ENCODE peak calls at places on chromosomes 6 and 20, in seven cellular contexts. One of them, this sample, is unnamed.

GRCh38 chr6:170100046-170100445 is 190.8 kb downstream of the DLL1 start:
- DNase-seq in mammary epithelial cell: no peak
- DNase-seq in GM23248: no peak
- DNase-seq in MM.1S: no peak
- DNase-seq in pancreas: peak; percentile 8
- DNase-seq in cardiac muscle cell: no peak
- DNase-seq in HepG2: no peak
- DNase-seq in this sample: no peak

GRCh38 chr6:81766482-81767069 is 14.1 kb upstream of the TENT5A start:
- DNase-seq in mammary epithelial cell: peak; percentile 76
- DNase-seq in GM23248: peak; percentile 79
- DNase-seq in MM.1S: no peak
- DNase-seq in pancreas: no peak
- DNase-seq in cardiac muscle cell: no peak
- DNase-seq in HepG2: peak; percentile 78
- DNase-seq in this sample: peak; percentile 52

GRCh38 chr6:111721677-111722219 is 116.1 kb upstream of the TRAF3IP2 start:
- DNase-seq in mammary epithelial cell: no peak
- DNase-seq in GM23248: peak; percentile 60
- DNase-seq in MM.1S: peak; percentile 13
- DNase-seq in pancreas: no peak
- DNase-seq in cardiac muscle cell: no peak
- DNase-seq in HepG2: peak; percentile 24
- DNase-seq in this sample: peak; percentile 59

GRCh38 chr6:28618889-28619555 is 93.3 kb downstream of the GPX5 start:
- DNase-seq in mammary epithelial cell: no peak
- DNase-seq in GM23248: no peak
- DNase-seq in MM.1S: no peak
- DNase-seq in pancreas: no peak
- DNase-seq in cardiac muscle cell: peak; percentile 51
- DNase-seq in HepG2: no peak
- DNase-seq in this sample: no peak

GRCh38 chr6:49409951-49410542 is 53.0 kb downstream of the MMUT start:
- DNase-seq in mammary epithelial cell: peak; percentile 57
- DNase-seq in GM23248: peak; percentile 71
- DNase-seq in MM.1S: peak; percentile 59
- DNase-seq in pancreas: peak; percentile 29
- DNase-seq in cardiac muscle cell: peak; percentile 81
- DNase-seq in HepG2: peak; percentile 59
- DNase-seq in this sample: peak; percentile 61

GRCh38 chr6:6749791-6750434 is 161.4 kb downstream of the LY86 start:
- DNase-seq in mammary epithelial cell: peak; percentile 43
- DNase-seq in GM23248: peak; percentile 95
- DNase-seq in MM.1S: no peak
- DNase-seq in pancreas: peak; percentile 44
- DNase-seq in cardiac muscle cell: peak; percentile 20
- DNase-seq in HepG2: peak; percentile 61
- DNase-seq in this sample: no peak

GRCh38 chr20:48492188-48493070 is 335.4 kb downstream of the PREX1 start:
- DNase-seq in mammary epithelial cell: no peak
- DNase-seq in GM23248: no peak
- DNase-seq in MM.1S: no peak
- DNase-seq in pancreas: no peak
- DNase-seq in cardiac muscle cell: no peak
- DNase-seq in HepG2: no peak
- DNase-seq in this sample: no peak

GRCh38 chr6:1906625-1907024 is 296.9 kb downstream of the FOXC1 start:
- DNase-seq in mammary epithelial cell: no peak
- DNase-seq in GM23248: no peak
- DNase-seq in MM.1S: no peak
- DNase-seq in pancreas: no peak
- DNase-seq in cardiac muscle cell: no peak
- DNase-seq in HepG2: no peak
- DNase-seq in this sample: no peak

GRCh38 chr20:24379116-24379927 is 90.1 kb upstream of the SYNDIG1 start:
- DNase-seq in mammary epithelial cell: peak; percentile 28
- DNase-seq in GM23248: peak; percentile 59
- DNase-seq in MM.1S: no peak
- DNase-seq in pancreas: no peak
- DNase-seq in cardiac muscle cell: no peak
- DNase-seq in HepG2: no peak
- DNase-seq in this sample: no peak

GRCh38 chr20:16538779-16539178 is 34.5 kb downstream of the KIF16B start:
- DNase-seq in mammary epithelial cell: no peak
- DNase-seq in GM23248: no peak
- DNase-seq in MM.1S: no peak
- DNase-seq in pancreas: no peak
- DNase-seq in cardiac muscle cell: no peak
- DNase-seq in HepG2: no peak
- DNase-seq in this sample: no peak

GRCh38 chr20:32945710-32946221 is 58.5 kb downstream of the SUN5 start:
- DNase-seq in mammary epithelial cell: peak; percentile 4
- DNase-seq in GM23248: peak; percentile 52
- DNase-seq in MM.1S: no peak
- DNase-seq in pancreas: no peak
- DNase-seq in cardiac muscle cell: peak; percentile 49
- DNase-seq in HepG2: peak; percentile 55
- DNase-seq in this sample: peak; percentile 52

GRCh38 chr20:15838466-15838865 is 734.8 kb downstream of the KIF16B start:
- DNase-seq in mammary epithelial cell: no peak
- DNase-seq in GM23248: no peak
- DNase-seq in MM.1S: no peak
- DNase-seq in pancreas: no peak
- DNase-seq in cardiac muscle cell: no peak
- DNase-seq in HepG2: no peak
- DNase-seq in this sample: no peak

GRCh38 chr6:144214622-144215401 is 64.5 kb downstream of the STX11 start:
- DNase-seq in mammary epithelial cell: no peak
- DNase-seq in GM23248: no peak
- DNase-seq in MM.1S: no peak
- DNase-seq in pancreas: peak; percentile 26
- DNase-seq in cardiac muscle cell: no peak
- DNase-seq in HepG2: no peak
- DNase-seq in this sample: no peak

GRCh38 chr6:72218125-72218524 is 331.8 kb downstream of the RIMS1 start:
- DNase-seq in mammary epithelial cell: peak; percentile 11
- DNase-seq in GM23248: peak; percentile 61
- DNase-seq in MM.1S: no peak
- DNase-seq in pancreas: peak; percentile 13
- DNase-seq in cardiac muscle cell: peak; percentile 76
- DNase-seq in HepG2: peak; percentile 17
- DNase-seq in this sample: peak; percentile 38

GRCh38 chr6:26362093-26362835 is 2.7 kb upstream of the BTN3A2 start:
- DNase-seq in mammary epithelial cell: no peak
- DNase-seq in GM23248: no peak
- DNase-seq in MM.1S: no peak
- DNase-seq in pancreas: no peak
- DNase-seq in cardiac muscle cell: no peak
- DNase-seq in HepG2: peak; percentile 59
- DNase-seq in this sample: no peak

GRCh38 chr20:51687071-51687470 is 81.1 kb downstream of the ATP9A start:
- DNase-seq in mammary epithelial cell: peak; percentile 63
- DNase-seq in GM23248: peak; percentile 56
- DNase-seq in MM.1S: no peak
- DNase-seq in pancreas: no peak
- DNase-seq in cardiac muscle cell: no peak
- DNase-seq in HepG2: no peak
- DNase-seq in this sample: no peak

GRCh38 chr6:143328885-143329284 is 121.6 kb downstream of the ADAT2 start:
- DNase-seq in mammary epithelial cell: peak; percentile 98
- DNase-seq in GM23248: peak; percentile 39
- DNase-seq in MM.1S: no peak
- DNase-seq in pancreas: no peak
- DNase-seq in cardiac muscle cell: no peak
- DNase-seq in HepG2: no peak
- DNase-seq in this sample: no peak

GRCh38 chr6:34558172-34558714 is 2.1 kb upstream of the SPDEF start:
- DNase-seq in mammary epithelial cell: no peak
- DNase-seq in GM23248: no peak
- DNase-seq in MM.1S: no peak
- DNase-seq in pancreas: no peak
- DNase-seq in cardiac muscle cell: no peak
- DNase-seq in HepG2: no peak
- DNase-seq in this sample: no peak

GRCh38 chr20:39298566-39299501 is 336.7 kb downstream of the DHX35 start:
- DNase-seq in mammary epithelial cell: no peak
- DNase-seq in GM23248: no peak
- DNase-seq in MM.1S: no peak
- DNase-seq in pancreas: no peak
- DNase-seq in cardiac muscle cell: no peak
- DNase-seq in HepG2: no peak
- DNase-seq in this sample: no peak

GRCh38 chr6:136304410-136304809 is 14.8 kb upstream of the BCLAF1 start:
- DNase-seq in mammary epithelial cell: peak; percentile 41
- DNase-seq in GM23248: no peak
- DNase-seq in MM.1S: no peak
- DNase-seq in pancreas: no peak
- DNase-seq in cardiac muscle cell: no peak
- DNase-seq in HepG2: no peak
- DNase-seq in this sample: no peak

GRCh38 chr20:56003966-56004365 is 1.4 kb downstream of the CBLN4 start:
- DNase-seq in mammary epithelial cell: peak; percentile 8
- DNase-seq in GM23248: peak; percentile 1
- DNase-seq in MM.1S: no peak
- DNase-seq in pancreas: peak; percentile 32
- DNase-seq in cardiac muscle cell: no peak
- DNase-seq in HepG2: no peak
- DNase-seq in this sample: no peak

GRCh38 chr6:12450446-12450845 is 160.3 kb downstream of the EDN1 start:
- DNase-seq in mammary epithelial cell: no peak
- DNase-seq in GM23248: no peak
- DNase-seq in MM.1S: no peak
- DNase-seq in pancreas: no peak
- DNase-seq in cardiac muscle cell: no peak
- DNase-seq in HepG2: no peak
- DNase-seq in this sample: no peak

GRCh38 chr6:150740453-150740852 is 125.0 kb upstream of the MTHFD1L start:
- DNase-seq in mammary epithelial cell: no peak
- DNase-seq in GM23248: no peak
- DNase-seq in MM.1S: no peak
- DNase-seq in pancreas: no peak
- DNase-seq in cardiac muscle cell: no peak
- DNase-seq in HepG2: no peak
- DNase-seq in this sample: no peak

GRCh38 chr20:13865825-13866351 is 81.1 kb downstream of the NDUFAF5 start:
- DNase-seq in mammary epithelial cell: peak; percentile 14
- DNase-seq in GM23248: peak; percentile 88
- DNase-seq in MM.1S: no peak
- DNase-seq in pancreas: no peak
- DNase-seq in cardiac muscle cell: no peak
- DNase-seq in HepG2: no peak
- DNase-seq in this sample: no peak

GRCh38 chr20:34829191-34829590 is 3.7 kb upstream of the NCOA6 start:
- DNase-seq in mammary epithelial cell: no peak
- DNase-seq in GM23248: no peak
- DNase-seq in MM.1S: no peak
- DNase-seq in pancreas: no peak
- DNase-seq in cardiac muscle cell: no peak
- DNase-seq in HepG2: no peak
- DNase-seq in this sample: no peak

GRCh38 chr6:142551145-142551811 is 249.5 kb downstream of the ADGRG6 start:
- DNase-seq in mammary epithelial cell: peak; percentile 84
- DNase-seq in GM23248: peak; percentile 49
- DNase-seq in MM.1S: no peak
- DNase-seq in pancreas: no peak
- DNase-seq in cardiac muscle cell: no peak
- DNase-seq in HepG2: no peak
- DNase-seq in this sample: no peak

GRCh38 chr6:41712651-41713103 is 22.7 kb downstream of the TFEB start:
- DNase-seq in mammary epithelial cell: no peak
- DNase-seq in GM23248: peak; percentile 47
- DNase-seq in MM.1S: no peak
- DNase-seq in pancreas: peak; percentile 82
- DNase-seq in cardiac muscle cell: no peak
- DNase-seq in HepG2: no peak
- DNase-seq in this sample: no peak

GRCh38 chr20:25580711-25581110 is 4.6 kb downstream of the NINL start:
- DNase-seq in mammary epithelial cell: peak; percentile 41
- DNase-seq in GM23248: no peak
- DNase-seq in MM.1S: no peak
- DNase-seq in pancreas: no peak
- DNase-seq in cardiac muscle cell: no peak
- DNase-seq in HepG2: no peak
- DNase-seq in this sample: no peak
- H3K36me3 ChIP-seq in mammary epithelial cell: no peaks in the 10 kb centered on the region
- H3K36me3 ChIP-seq in GM23248: no peaks in the 10 kb centered on the region
- H3K36me3 ChIP-seq in MM.1S: no peaks in the 10 kb centered on the region
- H3K36me3 ChIP-seq in pancreas: no peaks in the 10 kb centered on the region
- H3K36me3 ChIP-seq in cardiac muscle cell: no peaks in the 10 kb centered on the region
- H3K36me3 ChIP-seq in HepG2: peaks cover 6% of the 10 kb centered on the region
- H3K36me3 ChIP-seq in this sample: peaks cover 8% of the 10 kb centered on the region

GRCh38 chr6:134020543-134020942 is 31.9 kb downstream of the SLC2A12 start:
- DNase-seq in mammary epithelial cell: no peak
- DNase-seq in GM23248: no peak
- DNase-seq in MM.1S: no peak
- DNase-seq in pancreas: no peak
- DNase-seq in cardiac muscle cell: no peak
- DNase-seq in HepG2: no peak
- DNase-seq in this sample: no peak
- H3K27ac ChIP-seq in mammary epithelial cell: no peak overlapping the region
- H3K27ac ChIP-seq in GM23248: no peak overlapping the region
- H3K27ac ChIP-seq in MM.1S: no peak overlapping the region
- H3K27ac ChIP-seq in pancreas: no peak overlapping the region
- H3K27ac ChIP-seq in cardiac muscle cell: no peak overlapping the region
- H3K27ac ChIP-seq in HepG2: no peak overlapping the region
- H3K27ac ChIP-seq in this sample: no peak overlapping the region

GRCh38 chr20:49631856-49632418 is 64.0 kb upstream of the PTGIS start:
- DNase-seq in mammary epithelial cell: no peak
- DNase-seq in GM23248: no peak
- DNase-seq in MM.1S: no peak
- DNase-seq in pancreas: no peak
- DNase-seq in cardiac muscle cell: no peak
- DNase-seq in HepG2: no peak
- DNase-seq in this sample: no peak
- H3K4me1 ChIP-seq in mammary epithelial cell: no peaks in the 10 kb centered on the region
- H3K4me1 ChIP-seq in GM23248: no peaks in the 10 kb centered on the region
- H3K4me1 ChIP-seq in MM.1S: peaks cover 20% of the 10 kb centered on the region
- H3K4me1 ChIP-seq in pancreas: no peaks in the 10 kb centered on the region
- H3K4me1 ChIP-seq in cardiac muscle cell: no peaks in the 10 kb centered on the region
- H3K4me1 ChIP-seq in HepG2: peaks cover 28% of the 10 kb centered on the region
- H3K4me1 ChIP-seq in this sample: peaks cover 7% of the 10 kb centered on the region

DNA sequence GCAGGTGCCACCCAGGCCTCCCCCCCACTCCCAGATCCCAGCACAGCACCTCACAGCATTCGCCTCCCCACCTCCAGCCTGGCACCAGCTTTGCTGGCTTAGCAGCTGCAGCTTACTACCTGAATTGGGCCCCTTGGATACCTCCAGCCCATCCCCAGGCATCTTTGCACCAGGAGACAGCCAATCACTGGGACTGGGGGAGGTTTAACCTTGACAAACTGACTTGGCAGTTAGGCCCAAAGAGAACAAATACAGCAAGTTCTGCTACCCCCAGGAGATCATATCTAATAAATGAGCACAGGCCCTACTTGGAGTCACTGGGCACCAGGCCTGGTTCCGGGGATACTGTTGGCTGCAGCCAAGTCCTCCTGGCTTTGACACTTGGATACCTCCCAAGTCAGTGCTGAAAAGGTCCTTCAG is 8.8 kb downstream of the PDRG1 start:
- DNase-seq in mammary epithelial cell: no peak
- DNase-seq in GM23248: no peak
- DNase-seq in MM.1S: no peak
- DNase-seq in pancreas: no peak
- DNase-seq in cardiac muscle cell: no peak
- DNase-seq in HepG2: no peak
- DNase-seq in this sample: no peak
- H3K36me3 ChIP-seq in mammary epithelial cell: peaks cover 8% of the 10 kb centered on the region
- H3K36me3 ChIP-seq in GM23248: peaks cover 10% of the 10 kb centered on the region
- H3K36me3 ChIP-seq in MM.1S: peaks cover 2% of the 10 kb centered on the region
- H3K36me3 ChIP-seq in pancreas: peaks cover 6% of the 10 kb centered on the region
- H3K36me3 ChIP-seq in cardiac muscle cell: peaks cover 29% of the 10 kb centered on the region
- H3K36me3 ChIP-seq in HepG2: peaks cover 52% of the 10 kb centered on the region
- H3K36me3 ChIP-seq in this sample: peaks cover 29% of the 10 kb centered on the region